ENCODE peak calls at places on chromosome 17, in five cellular contexts. O is SK-N-SH, E is GM12878, Y is K562, H is HCT116. G is an unnamed sample.

GRCh38 chr17:67460097-67460496 is 83.0 kb downstream of the PITPNC1 start:
- DNase-seq in O (no peak), E (no peak), H (no peak), Y (no peak), G (no peak)

GRCh38 chr17:2233441-2233947 is 70.1 kb downstream of the SMG6 start:
- DNase-seq in Y (no peak), O (no peak), H (no peak), E (no peak), G (no peak)

GRCh38 chr17:7440113-7440822 is 956 bp downstream of the FGF11 start:
- DNase-seq in E (no peak), O (peak), H (no peak), Y (peak), G (peak)

GRCh38 chr17:77327566-77328463 is 187.0 kb downstream of the SEC14L1 start:
- DNase-seq in H (no peak), O (peak), E (no peak), Y (no peak), G (no peak)

GRCh38 chr17:76540381-76541300 is 797 bp downstream of the PRCD start:
- DNase-seq in Y (peak), H (peak), O (peak), E (no peak), G (peak)

GRCh38 chr17:18043491-18043890 is 4.3 kb downstream of the GID4 start:
- DNase-seq in H (peak), O (no peak), E (no peak), Y (peak), G (peak)

GRCh38 chr17:27631897-27632725 is 1.1 kb downstream of the LGALS9 start:
- DNase-seq in O (no peak), E (no peak), Y (no peak), H (no peak), G (no peak)

GRCh38 chr17:42436401-42436800 is 13.3 kb upstream of the CAVIN1 start:
- DNase-seq in H (no peak), O (no peak), E (no peak), Y (no peak), G (no peak)

GRCh38 chr17:80360396-80360795 is 54.6 kb upstream of the ENDOV start:
- DNase-seq in H (no peak), Y (no peak), E (no peak), O (no peak), G (no peak)
- TF ChIP-seq JUND in H (no peak), Y (no peak), E (no peak), O (no peak), G (no peak)

GRCh38 chr17:72387487-72387886 is 266.7 kb downstream of the SOX9 start:
- DNase-seq in H (peak), O (no peak), E (no peak), Y (no peak), G (no peak)

GRCh38 chr17:72383053-72383847 is 262.4 kb downstream of the SOX9 start:
- DNase-seq in H (no peak), O (no peak), Y (peak), E (no peak), G (no peak)

GRCh38 chr17:72387969-72388368 is 267.1 kb downstream of the SOX9 start:
- DNase-seq in O (no peak), Y (no peak), H (no peak), E (no peak), G (no peak)

GRCh38 chr17:72386619-72387237 is 265.9 kb downstream of the SOX9 start:
- DNase-seq in Y (no peak), E (no peak), O (no peak), H (no peak), G (no peak)

DNA sequence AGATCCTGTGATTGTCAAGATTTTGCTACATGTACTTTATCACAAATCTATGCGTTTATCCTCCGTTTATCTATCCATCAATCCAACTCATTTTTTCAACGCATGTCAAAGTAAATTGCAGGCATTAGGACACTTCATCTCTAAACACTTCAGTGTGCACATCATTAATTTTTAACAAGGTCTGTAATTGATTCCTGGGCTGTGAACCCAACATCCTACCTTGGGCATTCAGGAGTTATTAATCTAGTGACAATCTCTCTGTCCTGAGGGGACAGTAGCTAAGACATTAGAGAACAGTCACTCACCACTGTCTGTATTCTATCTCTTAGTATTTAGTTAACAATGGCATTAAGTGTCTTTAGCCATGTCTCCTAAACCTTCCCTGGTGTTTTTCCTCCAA is 264.7 kb downstream of the SOX9 start:
- DNase-seq in E (no peak), O (no peak), Y (no peak), H (no peak), G (no peak)
- TF ChIP-seq JUND in E (no peak), O (no peak), Y (no peak), H (no peak), G (no peak)

GRCh38 chr17:14793237-14793636 is 471.9 kb downstream of the PMP22 start:
- DNase-seq in H (no peak), Y (no peak), O (no peak), E (no peak), G (no peak)
- TF ChIP-seq JUND in H (no peak), Y (no peak), O (no peak), E (no peak), G (no peak)

DNA sequence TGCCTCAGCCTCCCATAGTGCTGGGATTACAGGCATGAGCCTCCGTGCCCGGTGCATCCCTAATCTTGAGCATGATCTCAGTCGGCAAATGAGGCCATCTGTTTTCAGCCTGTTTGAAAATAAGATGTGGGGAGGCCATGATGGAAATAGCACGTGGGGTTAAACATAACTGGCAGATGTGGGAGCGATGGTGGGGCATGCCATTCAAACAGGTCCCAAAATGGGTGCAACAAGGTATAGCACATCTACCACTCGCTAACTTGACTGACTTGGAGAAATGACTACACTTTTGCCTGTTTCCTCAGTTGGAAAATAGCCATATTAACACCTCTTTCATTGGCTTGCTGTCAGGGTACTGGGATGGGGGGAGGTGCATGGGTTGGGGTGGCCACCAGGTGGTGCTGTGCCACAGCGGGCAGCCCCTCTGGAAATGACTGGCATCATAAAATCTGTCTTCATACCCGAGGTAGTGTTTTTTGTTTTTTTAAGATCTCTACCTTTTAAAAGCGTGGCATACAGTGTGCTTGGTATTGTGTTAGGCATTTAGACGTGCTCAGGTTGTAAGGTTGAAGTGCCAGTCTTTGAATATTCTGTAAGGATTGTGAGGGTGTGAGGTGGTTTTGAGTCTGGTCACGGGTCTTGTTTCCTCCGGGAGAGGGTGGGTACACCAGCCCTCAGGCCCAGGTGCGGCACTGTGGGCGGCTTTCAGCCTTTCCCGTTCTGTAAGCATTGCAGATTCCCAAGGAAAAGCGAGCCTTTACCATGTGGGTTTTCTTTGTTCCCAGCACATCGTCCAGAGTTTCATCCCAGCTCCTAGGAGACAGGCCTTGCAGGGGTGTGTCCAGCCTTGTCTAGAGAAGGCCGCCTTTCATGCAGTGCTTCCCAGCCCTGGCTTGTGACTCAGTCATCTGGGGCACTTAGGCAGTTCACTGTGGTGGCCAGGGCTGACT is 2.9 kb upstream of the TTYH2 start:
- DNase-seq in H (peak), O (peak), E (no peak), Y (peak), G (peak)
- TF ChIP-seq JUND in H (peak), O (peak), E (peak), Y (no peak), G (no peak)

GRCh38 chr17:282912-283882 is 69.4 kb downstream of the RPH3AL start:
- DNase-seq in E (no peak), H (no peak), Y (no peak), O (no peak), G (no peak)

GRCh38 chr17:283911-284675 is 68.5 kb downstream of the RPH3AL start:
- DNase-seq in Y (no peak), H (no peak), E (no peak), O (no peak), G (no peak)

GRCh38 chr17:286571-286970 is 66.0 kb downstream of the RPH3AL start:
- DNase-seq in E (no peak), H (no peak), Y (no peak), O (no peak), G (no peak)

GRCh38 chr17:284676-285355 is 67.8 kb downstream of the RPH3AL start:
- DNase-seq in H (no peak), E (no peak), Y (no peak), O (no peak), G (no peak)

GRCh38 chr17:285751-286422 is 66.7 kb downstream of the RPH3AL start:
- DNase-seq in O (no peak), E (no peak), Y (no peak), H (no peak), G (no peak)
- TF ChIP-seq JUND in O (no peak), E (no peak), Y (no peak), H (no peak), G (no peak)